ENCODE peak calls at places on chromosomes 16 and 17, in nine cellular contexts. One of them, this sample, is unnamed.

GRCh38 chr16:29813644-29814562 is 1.9 kb downstream of the PRRT2 start:
- DNase-seq in fibroblast of lung: no peak
- DNase-seq in hepatocyte: no peak
- DNase-seq in endothelial cell: no peak
- DNase-seq in IMR-90: no peak
- DNase-seq in Calu3: no peak
- DNase-seq in ovary: peak; percentile 52
- DNase-seq in AG10803: no peak
- DNase-seq in Caco-2: no peak
- DNase-seq in this sample: peak; percentile 18

GRCh38 chr16:22189473-22190168 is 16.5 kb upstream of the EEF2K start:
- DNase-seq in Caco-2: no peak
- DNase-seq in fibroblast of lung: peak; percentile 32
- DNase-seq in hepatocyte: peak; percentile 30
- DNase-seq in Calu3: peak; percentile 70
- DNase-seq in endothelial cell: peak; percentile 49
- DNase-seq in ovary: peak; percentile 81
- DNase-seq in AG10803: peak; percentile 56
- DNase-seq in IMR-90: peak; percentile 16
- DNase-seq in this sample: peak; percentile 23

GRCh38 chr17:82838386-82839063 is 1.3 kb downstream of the ZNF750 start:
- DNase-seq in ovary: no peak
- DNase-seq in Calu3: peak; percentile 17
- DNase-seq in IMR-90: peak; percentile 17
- DNase-seq in AG10803: peak; percentile 56
- DNase-seq in Caco-2: peak; percentile 78
- DNase-seq in endothelial cell: no peak
- DNase-seq in hepatocyte: peak; percentile 64
- DNase-seq in fibroblast of lung: peak; percentile 36
- DNase-seq in this sample: no peak

GRCh38 chr17:65261682-65262636 is 124.8 kb downstream of the RGS9 start:
- DNase-seq in ovary: no peak
- DNase-seq in Calu3: no peak
- DNase-seq in fibroblast of lung: no peak
- DNase-seq in hepatocyte: no peak
- DNase-seq in endothelial cell: no peak
- DNase-seq in Caco-2: no peak
- DNase-seq in IMR-90: peak; percentile 46
- DNase-seq in AG10803: peak; percentile 46
- DNase-seq in this sample: no peak

GRCh38 chr17:39979865-39980401 is 674 bp upstream of the PSMD3 start:
- DNase-seq in AG10803: no peak
- DNase-seq in Caco-2: peak; percentile 53
- DNase-seq in endothelial cell: peak; percentile 26
- DNase-seq in fibroblast of lung: no peak
- DNase-seq in ovary: no peak
- DNase-seq in Calu3: peak; percentile 99
- DNase-seq in IMR-90: peak; percentile 19
- DNase-seq in hepatocyte: peak; percentile 60
- DNase-seq in this sample: peak; percentile 28

GRCh38 chr16:71637398-71637797 is 11.4 kb downstream of the MARVELD3 start:
- DNase-seq in Caco-2: no peak
- DNase-seq in endothelial cell: no peak
- DNase-seq in Calu3: no peak
- DNase-seq in AG10803: peak; percentile 64
- DNase-seq in fibroblast of lung: no peak
- DNase-seq in hepatocyte: no peak
- DNase-seq in ovary: no peak
- DNase-seq in IMR-90: peak; percentile 86
- DNase-seq in this sample: no peak

GRCh38 chr16:71360378-71360777 is 1.9 kb downstream of the CALB2 start:
- DNase-seq in Caco-2: no peak
- DNase-seq in ovary: no peak
- DNase-seq in AG10803: peak; percentile 96
- DNase-seq in fibroblast of lung: peak; percentile 82
- DNase-seq in hepatocyte: peak; percentile 63
- DNase-seq in Calu3: peak; percentile 57
- DNase-seq in IMR-90: peak; percentile 94
- DNase-seq in endothelial cell: no peak
- DNase-seq in this sample: no peak

GRCh38 chr17:30513346-30513745 is 36.1 kb downstream of the GOSR1 start:
- DNase-seq in Caco-2: no peak
- DNase-seq in fibroblast of lung: no peak
- DNase-seq in endothelial cell: no peak
- DNase-seq in IMR-90: peak; percentile 9
- DNase-seq in ovary: no peak
- DNase-seq in AG10803: peak; percentile 48
- DNase-seq in Calu3: no peak
- DNase-seq in hepatocyte: no peak
- DNase-seq in this sample: no peak

GRCh38 chr17:67503184-67503583 is 126.1 kb downstream of the PITPNC1 start:
- DNase-seq in fibroblast of lung: no peak
- DNase-seq in IMR-90: peak; percentile 53
- DNase-seq in ovary: no peak
- DNase-seq in hepatocyte: no peak
- DNase-seq in endothelial cell: no peak
- DNase-seq in AG10803: no peak
- DNase-seq in Caco-2: no peak
- DNase-seq in Calu3: peak; percentile 57
- DNase-seq in this sample: no peak

GRCh38 chr16:64589836-64590235 is 532.0 kb downstream of the CDH11 start:
- DNase-seq in AG10803: peak; percentile 81
- DNase-seq in endothelial cell: no peak
- DNase-seq in fibroblast of lung: peak; percentile 25
- DNase-seq in ovary: no peak
- DNase-seq in IMR-90: peak; percentile 69
- DNase-seq in Calu3: no peak
- DNase-seq in hepatocyte: no peak
- DNase-seq in Caco-2: no peak
- DNase-seq in this sample: no peak

GRCh38 chr17:19766421-19767270 is 18.5 kb upstream of the ALDH3A1 start:
- DNase-seq in IMR-90: peak; percentile 41
- DNase-seq in ovary: peak; percentile 88
- DNase-seq in Caco-2: peak; percentile 90
- DNase-seq in hepatocyte: peak; percentile 85
- DNase-seq in endothelial cell: peak; percentile 89
- DNase-seq in fibroblast of lung: peak; percentile 53
- DNase-seq in AG10803: peak; percentile 49
- DNase-seq in Calu3: peak; percentile 80
- DNase-seq in this sample: peak; percentile 89

GRCh38 chr17:36142806-36143205 is 33.6 kb downstream of the TBC1D3B start:
- DNase-seq in IMR-90: no peak
- DNase-seq in hepatocyte: no peak
- DNase-seq in ovary: no peak
- DNase-seq in endothelial cell: no peak
- DNase-seq in AG10803: no peak
- DNase-seq in fibroblast of lung: no peak
- DNase-seq in Caco-2: no peak
- DNase-seq in Calu3: no peak
- DNase-seq in this sample: no peak

GRCh38 chr17:28745052-28745776 is 1.4 kb downstream of the TRAF4 start:
- DNase-seq in IMR-90: peak; percentile 47
- DNase-seq in AG10803: peak; percentile 52
- DNase-seq in fibroblast of lung: peak; percentile 51
- DNase-seq in Calu3: peak; percentile 69
- DNase-seq in endothelial cell: peak; percentile 72
- DNase-seq in ovary: peak; percentile 58
- DNase-seq in Caco-2: peak; percentile 79
- DNase-seq in hepatocyte: peak; percentile 85
- DNase-seq in this sample: peak; percentile 67

GRCh38 chr16:70685938-70686375 is at the start of gene MTSS2:
- DNase-seq in Caco-2: peak; percentile 87
- DNase-seq in Calu3: peak; percentile 76
- DNase-seq in IMR-90: peak; percentile 85
- DNase-seq in fibroblast of lung: peak; percentile 91
- DNase-seq in endothelial cell: peak; percentile 78
- DNase-seq in AG10803: peak; percentile 89
- DNase-seq in hepatocyte: peak; percentile 95
- DNase-seq in ovary: peak; percentile 94
- DNase-seq in this sample: peak; percentile 95

GRCh38 chr17:4908711-4909496 is 6.0 kb upstream of the CHRNE start:
- DNase-seq in IMR-90: peak; percentile 92
- DNase-seq in endothelial cell: peak; percentile 88
- DNase-seq in AG10803: peak; percentile 96
- DNase-seq in Caco-2: peak; percentile 80
- DNase-seq in Calu3: peak; percentile 80
- DNase-seq in ovary: peak; percentile 77
- DNase-seq in fibroblast of lung: peak; percentile 96
- DNase-seq in hepatocyte: peak; percentile 94
- DNase-seq in this sample: peak; percentile 81
- TF ChIP-seq CTCF in IMR-90: peak; percentile 89
- TF ChIP-seq CTCF in endothelial cell: peak; percentile 59
- TF ChIP-seq CTCF in AG10803: peak; percentile 82
- TF ChIP-seq CTCF in Caco-2: peak; percentile 52
- TF ChIP-seq CTCF in Calu3: peak; percentile 65
- TF ChIP-seq CTCF in ovary: peak; percentile 81
- TF ChIP-seq CTCF in fibroblast of lung: peak; percentile 84
- TF ChIP-seq CTCF in hepatocyte: peak; percentile 88
- TF ChIP-seq CTCF in this sample: peak; percentile 76

DNA sequence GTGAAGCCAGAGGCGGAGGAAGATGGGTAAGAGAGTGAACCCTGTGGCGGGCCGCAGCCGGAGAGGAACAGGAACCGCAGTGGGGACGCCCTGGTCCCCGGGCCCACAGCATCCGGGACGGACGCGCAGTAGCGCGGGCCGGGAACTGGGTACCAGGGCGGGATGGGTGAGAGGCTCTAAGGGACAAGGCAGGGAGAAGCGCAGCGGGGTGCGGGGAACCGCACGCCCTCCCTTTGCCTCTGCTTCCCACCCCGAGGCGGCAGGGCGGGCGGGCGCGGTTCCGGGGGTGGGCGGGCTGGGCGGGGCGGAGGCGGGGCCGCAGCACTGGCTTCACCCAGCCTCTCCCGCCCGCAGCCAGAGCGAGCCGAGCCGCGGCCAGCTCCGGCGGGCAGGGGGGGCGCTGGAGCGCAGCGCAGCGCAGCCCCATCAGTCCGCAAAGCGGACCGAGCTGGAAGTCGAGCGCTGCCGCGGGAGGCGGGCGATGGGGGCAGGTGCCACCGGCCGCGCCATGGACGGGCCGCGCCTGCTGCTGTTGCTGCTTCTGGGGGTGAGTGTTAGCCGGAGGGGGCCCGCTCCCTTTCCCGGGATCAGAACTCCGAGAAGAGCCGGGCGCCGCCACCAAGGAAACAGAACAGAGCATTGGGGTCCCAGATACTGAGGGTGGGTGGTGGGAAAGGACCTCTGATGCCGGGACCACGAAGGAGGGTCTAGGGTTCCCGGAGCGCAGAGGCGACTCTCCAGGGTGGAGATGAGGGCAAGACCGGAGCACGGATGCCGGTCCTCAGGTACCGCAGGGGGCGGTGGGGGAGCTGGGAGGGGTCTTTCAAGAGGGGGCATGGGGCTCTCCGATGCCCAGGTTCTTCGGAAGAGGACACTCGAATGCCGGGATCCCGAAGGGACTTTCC is at the start of gene NGFR:
- DNase-seq in Caco-2: peak; percentile 81
- DNase-seq in endothelial cell: peak; percentile 14
- DNase-seq in hepatocyte: peak; percentile 75
- DNase-seq in fibroblast of lung: no peak
- DNase-seq in ovary: peak; percentile 60
- DNase-seq in IMR-90: peak; percentile 13
- DNase-seq in Calu3: peak; percentile 60
- DNase-seq in AG10803: no peak
- DNase-seq in this sample: peak; percentile 72
- TF ChIP-seq CTCF in Caco-2: peak; percentile 36
- TF ChIP-seq CTCF in endothelial cell: no peak
- TF ChIP-seq CTCF in hepatocyte: no peak
- TF ChIP-seq CTCF in fibroblast of lung: no peak
- TF ChIP-seq CTCF in ovary: no peak
- TF ChIP-seq CTCF in IMR-90: peak; percentile 7
- TF ChIP-seq CTCF in Calu3: no peak
- TF ChIP-seq CTCF in AG10803: no peak
- TF ChIP-seq CTCF in this sample: no peak

GRCh38 chr16:86118467-86119307 is 219.7 kb downstream of the IRF8 start:
- DNase-seq in endothelial cell: no peak
- DNase-seq in ovary: no peak
- DNase-seq in Calu3: peak; percentile 52
- DNase-seq in AG10803: no peak
- DNase-seq in IMR-90: peak; percentile 57
- DNase-seq in hepatocyte: peak; percentile 65
- DNase-seq in fibroblast of lung: peak; percentile 24
- DNase-seq in Caco-2: no peak
- DNase-seq in this sample: no peak

GRCh38 chr16:86122681-86123342 is 223.8 kb downstream of the IRF8 start:
- DNase-seq in AG10803: no peak
- DNase-seq in IMR-90: no peak
- DNase-seq in hepatocyte: no peak
- DNase-seq in Caco-2: no peak
- DNase-seq in ovary: no peak
- DNase-seq in fibroblast of lung: no peak
- DNase-seq in endothelial cell: no peak
- DNase-seq in Calu3: no peak
- DNase-seq in this sample: no peak

GRCh38 chr16:86120201-86120981 is 221.4 kb downstream of the IRF8 start:
- DNase-seq in ovary: no peak
- DNase-seq in IMR-90: peak; percentile 41
- DNase-seq in Calu3: no peak
- DNase-seq in hepatocyte: peak; percentile 28
- DNase-seq in endothelial cell: no peak
- DNase-seq in AG10803: no peak
- DNase-seq in fibroblast of lung: no peak
- DNase-seq in Caco-2: no peak
- DNase-seq in this sample: no peak

GRCh38 chr16:86120982-86121242 is 221.9 kb downstream of the IRF8 start:
- DNase-seq in fibroblast of lung: no peak
- DNase-seq in AG10803: no peak
- DNase-seq in ovary: no peak
- DNase-seq in endothelial cell: no peak
- DNase-seq in Calu3: no peak
- DNase-seq in IMR-90: no peak
- DNase-seq in hepatocyte: no peak
- DNase-seq in Caco-2: no peak
- DNase-seq in this sample: peak; percentile 33

DNA sequence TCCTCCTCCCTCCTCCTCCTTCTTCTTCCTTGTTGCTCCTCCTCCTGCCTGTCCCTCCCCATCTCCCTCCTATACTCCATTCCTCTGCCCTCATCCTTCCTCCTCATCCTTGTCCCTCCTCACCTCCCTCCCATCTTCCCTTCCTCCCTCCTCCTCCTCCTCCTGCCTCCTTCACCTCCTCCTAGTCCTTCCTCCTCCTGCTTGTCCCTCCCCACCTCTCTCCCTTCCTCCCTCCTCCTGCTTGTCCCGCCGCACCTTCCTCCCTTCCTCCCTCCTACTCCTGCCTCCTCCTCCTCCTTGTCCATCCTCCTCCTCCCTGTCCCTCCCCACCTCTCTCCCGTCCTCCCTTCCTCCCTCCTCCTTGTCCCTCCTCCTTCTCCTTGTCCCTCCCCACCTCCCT is 222.6 kb downstream of the IRF8 start:
- DNase-seq in IMR-90: no peak
- DNase-seq in endothelial cell: no peak
- DNase-seq in hepatocyte: no peak
- DNase-seq in ovary: no peak
- DNase-seq in Caco-2: no peak
- DNase-seq in Calu3: no peak
- DNase-seq in AG10803: no peak
- DNase-seq in fibroblast of lung: no peak
- DNase-seq in this sample: no peak
- TF ChIP-seq CTCF in IMR-90: no peak
- TF ChIP-seq CTCF in endothelial cell: no peak
- TF ChIP-seq CTCF in hepatocyte: no peak
- TF ChIP-seq CTCF in ovary: no peak
- TF ChIP-seq CTCF in Caco-2: no peak
- TF ChIP-seq CTCF in Calu3: no peak
- TF ChIP-seq CTCF in AG10803: no peak
- TF ChIP-seq CTCF in fibroblast of lung: no peak
- TF ChIP-seq CTCF in this sample: no peak

GRCh38 chr16:4475880-4476790 is at the start of gene HMOX2:
- DNase-seq in AG10803: peak; percentile 87
- DNase-seq in ovary: peak; percentile 92
- DNase-seq in endothelial cell: peak; percentile 95
- DNase-seq in Caco-2: peak; percentile 96
- DNase-seq in fibroblast of lung: peak; percentile 87
- DNase-seq in hepatocyte: peak; percentile 97
- DNase-seq in IMR-90: peak; percentile 86
- DNase-seq in Calu3: peak; percentile 99
- DNase-seq in this sample: peak; percentile 91
- TF ChIP-seq CTCF in AG10803: peak; percentile 40
- TF ChIP-seq CTCF in ovary: no peak
- TF ChIP-seq CTCF in endothelial cell: no peak
- TF ChIP-seq CTCF in Caco-2: peak; percentile 51
- TF ChIP-seq CTCF in fibroblast of lung: peak; percentile 38
- TF ChIP-seq CTCF in hepatocyte: peak; percentile 53
- TF ChIP-seq CTCF in IMR-90: peak; percentile 48
- TF ChIP-seq CTCF in Calu3: peak; percentile 34
- TF ChIP-seq CTCF in this sample: peak; percentile 18